ENCODE peak calls at places on chromosome 12, in four cellular contexts. F is fibroblast of villous mesenchyme; V is stimulated activated CD4-positive, alpha-beta T cell treated with anti-CD3 and anti-CD28 coated beads, Interleukin-4, amount 100 ng/mL, for 48 hours; W is GM20000. G is an unnamed sample.

GRCh38 chr12:6460751-6461371 is 9.0 kb downstream of the TAPBPL start:
- DNase-seq in F (no peak), V (no peak), W (no peak), G (no peak)

GRCh38 chr12:92185052-92185451 is 39.4 kb upstream of the BTG1 start:
- DNase-seq in F (no peak), V (no peak), W (peak; percentile 19), G (no peak)

GRCh38 chr12:108815875-108816594 is 41.3 kb downstream of the SSH1 start:
- DNase-seq in F (peak; percentile 57), V (no peak), W (no peak), G (no peak)

GRCh38 chr12:26264215-26264838 is 69.0 kb downstream of the SSPN start:
- DNase-seq in F (peak; percentile 72), V (no peak), W (no peak), G (no peak)

GRCh38 chr12:27425306-27425705 is 21.2 kb upstream of the SMCO2 start:
- DNase-seq in F (peak; percentile 21), V (no peak), W (no peak), G (no peak)

GRCh38 chr12:92827836-92828431 is 101.2 kb downstream of the EEA1 start:
- DNase-seq in F (peak; percentile 58), V (peak; percentile 1), W (peak; percentile 32), G (no peak)

GRCh38 chr12:57836442-57837375 is 9.8 kb downstream of the CTDSP2 start:
- DNase-seq in F (peak; percentile 90), V (no peak), W (peak; percentile 71), G (peak; percentile 90)

GRCh38 chr12:118397693-118398440 is 21.5 kb downstream of the SUDS3 start:
- DNase-seq in F (no peak), V (no peak), W (no peak), G (no peak)

GRCh38 chr12:155646-156045 is 58.3 kb downstream of the SLC6A12 start:
- DNase-seq in F (no peak), V (no peak), W (no peak), G (no peak)

GRCh38 chr12:6554168-6554989 is 1.5 kb downstream of the IFFO1 start:
- DNase-seq in F (peak; percentile 70), V (peak; percentile 71), W (peak; percentile 91), G (peak; percentile 86)

GRCh38 chr12:6200266-6201198 is at the start of gene CD9:
- DNase-seq in F (peak; percentile 56), V (peak; percentile 24), W (peak; percentile 74), G (peak; percentile 87)

GRCh38 chr12:48104531-48104930 is 1.3 kb downstream of the SENP1 start:
- DNase-seq in F (no peak), V (no peak), W (no peak), G (no peak)

GRCh38 chr12:94429191-94429590 is 30.5 kb downstream of the CEP83 start:
- DNase-seq in F (no peak), V (no peak), W (no peak), G (no peak)

GRCh38 chr12:39000370-39000769 is 95.0 kb upstream of the CPNE8 start:
- DNase-seq in F (no peak), V (no peak), W (no peak), G (no peak)

GRCh38 chr12:120944645-120945217 is 33.6 kb upstream of the HNF1A start:
- DNase-seq in F (peak; percentile 44), V (peak; percentile 68), W (peak; percentile 76), G (peak; percentile 80)

GRCh38 chr12:88562846-88563582 is 17.3 kb downstream of the KITLG start:
- DNase-seq in F (no peak), V (no peak), W (no peak), G (no peak)

GRCh38 chr12:62260733-62261683 is 804 bp downstream of the USP15 start:
- DNase-seq in F (peak; percentile 54), V (peak; percentile 9), W (peak; percentile 26), G (peak; percentile 48)

GRCh38 chr12:10967409-10967808 is 19.3 kb downstream of the TAS2R50 start:
- DNase-seq in F (peak; percentile 84), V (no peak), W (no peak), G (no peak)

GRCh38 chr12:75452675-75453330 is 27.8 kb upstream of the GLIPR1 start:
- DNase-seq in F (peak; percentile 11), V (no peak), W (no peak), G (no peak)

GRCh38 chr12:57477710-57478681 is 1.7 kb downstream of the ARHGAP9 start:
- DNase-seq in F (peak; percentile 55), V (no peak), W (peak; percentile 71), G (no peak)

GRCh38 chr12:49403887-49404517 is 36.7 kb downstream of the SPATS2 start:
- DNase-seq in F (no peak), V (no peak), W (no peak), G (no peak)

GRCh38 chr12:33427071-33427470 is 12.5 kb downstream of the SYT10 start:
- DNase-seq in F (no peak), V (no peak), W (no peak), G (no peak)

GRCh38 chr12:89352242-89352491 is 134 bp downstream of the DUSP6 start:
- DNase-seq in F (no peak), V (no peak), W (no peak), G (no peak)

GRCh38 chr12:116169071-116169470 is 108.4 kb downstream of the MED13L start:
- DNase-seq in F (no peak), V (no peak), W (no peak), G (no peak)

GRCh38 chr12:113155641-113156040 is 6.1 kb downstream of the CFAP73 start:
- DNase-seq in F (no peak), V (no peak), W (no peak), G (no peak)

GRCh38 chr12:63400746-63401145 is 249.7 kb upstream of the AVPR1A start:
- DNase-seq in F (no peak), V (no peak), W (no peak), G (no peak)

GRCh38 chr12:13179159-13180074 is 17.1 kb upstream of the EMP1 start:
- DNase-seq in F (peak; percentile 65), V (peak; percentile 43), W (no peak), G (peak; percentile 66)

GRCh38 chr12:40431169-40431568 is 206.4 kb downstream of the LRRK2 start:
- DNase-seq in F (no peak), V (no peak), W (no peak), G (no peak)

GRCh38 chr12:60205500-60205899 is 609.7 kb downstream of the SLC16A7 start:
- DNase-seq in F (no peak), V (no peak), W (no peak), G (no peak)

GRCh38 chr12:49984476-49984890 is 11.7 kb downstream of the AQP6 start:
- DNase-seq in F (no peak), V (no peak), W (no peak), G (peak; percentile 28)

GRCh38 chr12:12927211-12928079 is 24.5 kb downstream of the GPRC5D start:
- DNase-seq in F (peak; percentile 93), V (no peak), W (no peak), G (no peak)

GRCh38 chr12:51951843-51952722 is 584 bp downstream of the ACVR1B start:
- DNase-seq in F (no peak), V (no peak), W (no peak), G (peak; percentile 64)

GRCh38 chr12:4526923-4527546 is 11.7 kb upstream of the RAD51AP1 start:
- DNase-seq in F (peak; percentile 33), V (no peak), W (peak; percentile 10), G (no peak)

GRCh38 chr12:56160160-56160763 is 2.1 kb downstream of the MYL6 start:
- DNase-seq in F (no peak), V (peak; percentile 37), W (peak; percentile 51), G (no peak)

GRCh38 chr12:111775205-111776193 is 8.8 kb downstream of the ALDH2 start:
- DNase-seq in F (peak; percentile 100), V (no peak), W (peak; percentile 86), G (peak; percentile 81)

G was measured in aorta.